ENCODE peak calls at places on chromosomes 6 and 20, in eight cellular contexts. E is amygdala; Y is T-helper 1 cell; G is A549; O is activated T-cell treated with anti-CD3 and anti-CD28 coated beads, Interleukin-2, amount 50 U/mL, for 48 hours; J is activated naive CD4-positive, alpha-beta T cell; H is RKO; K is heart right ventricle. A is an unnamed sample.

GRCh38 chr6:157635388-157636244 is 187.4 kb upstream of the SNX9 start:
- DNase-seq in G (no peak), Y (no peak), O (no peak), J (no peak), K (no peak), E (no peak), H (no peak), A (no peak)

GRCh38 chr6:30885999-30886896 is 1.9 kb downstream of the DDR1 start:
- DNase-seq in K (peak), Y (no peak), E (no peak), H (peak), O (peak), G (peak), J (no peak), A (no peak)

GRCh38 chr6:35300848-35301247 is 3.2 kb downstream of the DEF6 start:
- DNase-seq in E (no peak), H (no peak), G (no peak), J (no peak), O (peak), K (no peak), Y (peak), A (no peak)

GRCh38 chr6:17156112-17156921 is 54.5 kb downstream of the STMND1 start:
- DNase-seq in J (peak), O (peak), Y (peak), E (no peak), G (peak), K (no peak), H (peak), A (peak)

GRCh38 chr6:111972714-111973678 is 80.9 kb upstream of the CCN6 start:
- DNase-seq in E (no peak), O (peak), Y (peak), G (peak), K (no peak), J (peak), H (peak), A (no peak)

GRCh38 chr6:47414517-47415167 is 62.9 kb upstream of the CD2AP start:
- DNase-seq in O (no peak), Y (peak), E (no peak), K (no peak), G (no peak), H (no peak), J (no peak), A (no peak)

GRCh38 chr6:35810831-35811698 is 5.9 kb downstream of the LHFPL5 start:
- DNase-seq in G (peak), E (no peak), Y (peak), H (peak), O (no peak), J (no peak), K (no peak), A (peak)

GRCh38 chr20:309306-309840 is 12.0 kb downstream of the ZCCHC3 start:
- DNase-seq in K (no peak), E (no peak), Y (no peak), H (no peak), G (no peak), O (no peak), J (no peak), A (peak)

GRCh38 chr6:6723792-6724318 is 135.3 kb downstream of the LY86 start:
- DNase-seq in E (no peak), O (no peak), J (no peak), K (no peak), H (no peak), G (no peak), Y (no peak), A (no peak)

GRCh38 chr6:20192625-20193024 is 19.6 kb downstream of the MBOAT1 start:
- DNase-seq in O (no peak), E (no peak), Y (no peak), G (no peak), H (no peak), J (no peak), K (no peak), A (peak)

GRCh38 chr6:97658090-97658489 is 375.1 kb upstream of the MMS22L start:
- DNase-seq in G (no peak), H (no peak), E (no peak), Y (no peak), O (no peak), J (no peak), K (no peak), A (no peak)

GRCh38 chr20:36439040-36439730 is 102.1 kb upstream of the MYL9 start:
- DNase-seq in G (peak), K (peak), H (peak), Y (peak), J (peak), O (peak), E (no peak), A (peak)

GRCh38 chr6:100881707-100882040 is 545 bp upstream of the ASCC3 start:
- DNase-seq in K (no peak), H (peak), J (no peak), Y (no peak), G (no peak), E (no peak), O (no peak), A (no peak)

GRCh38 chr6:158290659-158291058 is 21.6 kb upstream of the TULP4 start:
- DNase-seq in J (no peak), O (peak), Y (peak), H (no peak), E (no peak), K (no peak), G (no peak), A (no peak)

GRCh38 chr6:84055646-84056045 is 22.1 kb downstream of the MRAP2 start:
- DNase-seq in H (no peak), G (no peak), E (no peak), Y (no peak), O (no peak), K (no peak), J (no peak), A (no peak)